ENCODE peak calls at places on chromosomes 3 and 15, in four cellular contexts. One of them, this sample, is unnamed.
A peak's percentile ranks its signal among the peaks of the same experiment; 100 is the strongest.

GRCh38 chr15:38187646-38188313 is 64.9 kb upstream of the SPRED1 start:
- DNase-seq in hepatocyte: no peak
- DNase-seq in kidney tubule cell: peak; percentile 84
- DNase-seq in B cell: no peak
- DNase-seq in this sample: no peak

GRCh38 chr3:71168961-71169411 is 414.5 kb downstream of the FOXP1 start:
- DNase-seq in hepatocyte: no peak
- DNase-seq in B cell: no peak
- DNase-seq in kidney tubule cell: no peak
- DNase-seq in this sample: peak; percentile 63

GRCh38 chr3:154139996-154140436 is 18.8 kb downstream of the ARHGEF26 start:
- DNase-seq in hepatocyte: peak; percentile 34
- DNase-seq in kidney tubule cell: no peak
- DNase-seq in B cell: no peak
- DNase-seq in this sample: no peak

GRCh38 chr15:65818927-65819562 is 27.0 kb upstream of the DENND4A start:
- DNase-seq in hepatocyte: no peak
- DNase-seq in B cell: peak; percentile 40
- DNase-seq in kidney tubule cell: no peak
- DNase-seq in this sample: no peak

GRCh38 chr15:33234019-33234418 is 39.5 kb upstream of the FMN1 start:
- DNase-seq in B cell: no peak
- DNase-seq in hepatocyte: peak; percentile 58
- DNase-seq in kidney tubule cell: peak; percentile 78
- DNase-seq in this sample: no peak

GRCh38 chr3:139653582-139653981 is 24.2 kb downstream of the NMNAT3 start:
- DNase-seq in hepatocyte: peak; percentile 23
- DNase-seq in kidney tubule cell: no peak
- DNase-seq in B cell: no peak
- DNase-seq in this sample: peak; percentile 53

GRCh38 chr3:47897954-47898353 is 95.0 kb downstream of the DHX30 start:
- DNase-seq in hepatocyte: no peak
- DNase-seq in B cell: no peak
- DNase-seq in kidney tubule cell: no peak
- DNase-seq in this sample: no peak

GRCh38 chr3:12557472-12558105 is 702 bp downstream of the MKRN2 start:
- DNase-seq in B cell: no peak
- DNase-seq in hepatocyte: no peak
- DNase-seq in kidney tubule cell: peak; percentile 31
- DNase-seq in this sample: no peak

GRCh38 chr3:110664148-110664547 is 407.5 kb upstream of the NECTIN3 start:
- DNase-seq in hepatocyte: no peak
- DNase-seq in kidney tubule cell: peak; percentile 46
- DNase-seq in B cell: no peak
- DNase-seq in this sample: no peak

GRCh38 chr3:20182206-20182605 is 3.8 kb downstream of the SGO1 start:
- DNase-seq in hepatocyte: no peak
- DNase-seq in B cell: no peak
- DNase-seq in kidney tubule cell: no peak
- DNase-seq in this sample: no peak

GRCh38 chr3:52801839-52802238 is 7.2 kb downstream of the ITIH3 start:
- DNase-seq in B cell: no peak
- DNase-seq in kidney tubule cell: no peak
- DNase-seq in hepatocyte: no peak
- DNase-seq in this sample: no peak

GRCh38 chr15:47792231-47792630 is 74.9 kb downstream of the SEMA6D start:
- DNase-seq in hepatocyte: no peak
- DNase-seq in B cell: no peak
- DNase-seq in kidney tubule cell: no peak
- DNase-seq in this sample: no peak

GRCh38 chr15:75208501-75209288 is 7.0 kb downstream of the C15orf39 start:
- DNase-seq in hepatocyte: no peak
- DNase-seq in kidney tubule cell: no peak
- DNase-seq in B cell: no peak
- DNase-seq in this sample: no peak

GRCh38 chr15:85865070-85865684 is 70.5 kb upstream of the KLHL25 start:
- DNase-seq in hepatocyte: peak; percentile 74
- DNase-seq in B cell: no peak
- DNase-seq in kidney tubule cell: peak; percentile 40
- DNase-seq in this sample: peak; percentile 90

GRCh38 chr15:69213786-69214185 is 53.4 kb downstream of the GLCE start:
- DNase-seq in hepatocyte: no peak
- DNase-seq in B cell: no peak
- DNase-seq in kidney tubule cell: no peak
- DNase-seq in this sample: no peak

GRCh38 chr15:64583983-64584382 is 123.6 kb downstream of the ZNF609 start:
- DNase-seq in kidney tubule cell: no peak
- DNase-seq in B cell: no peak
- DNase-seq in hepatocyte: no peak
- DNase-seq in this sample: no peak

GRCh38 chr15:58387130-58387529 is 44.7 kb upstream of the LIPC start:
- DNase-seq in kidney tubule cell: peak; percentile 63
- DNase-seq in B cell: no peak
- DNase-seq in hepatocyte: no peak
- DNase-seq in this sample: no peak

GRCh38 chr3:98761656-98762229 is 1.4 kb upstream of the ST3GAL6 start:
- DNase-seq in hepatocyte: no peak
- DNase-seq in kidney tubule cell: no peak
- DNase-seq in B cell: no peak
- DNase-seq in this sample: no peak

GRCh38 chr3:30399394-30400181 is 206.8 kb upstream of the TGFBR2 start:
- DNase-seq in hepatocyte: no peak
- DNase-seq in B cell: no peak
- DNase-seq in kidney tubule cell: peak; percentile 65
- DNase-seq in this sample: peak; percentile 60

GRCh38 chr3:35663471-35663870 is 24.1 kb downstream of the ARPP21 start:
- DNase-seq in hepatocyte: no peak
- DNase-seq in kidney tubule cell: no peak
- DNase-seq in B cell: no peak
- DNase-seq in this sample: no peak

GRCh38 chr3:18758047-18758704 is 333.0 kb upstream of the SATB1 start:
- DNase-seq in B cell: peak; percentile 31
- DNase-seq in kidney tubule cell: peak; percentile 77
- DNase-seq in hepatocyte: peak; percentile 85
- DNase-seq in this sample: peak; percentile 52

GRCh38 chr3:73351423-73352071 is 273.2 kb downstream of the PDZRN3 start:
- DNase-seq in B cell: no peak
- DNase-seq in hepatocyte: no peak
- DNase-seq in kidney tubule cell: no peak
- DNase-seq in this sample: no peak

GRCh38 chr3:50303038-50303815 is at the start of gene HYAL1:
- DNase-seq in hepatocyte: peak; percentile 66
- DNase-seq in kidney tubule cell: peak; percentile 72
- DNase-seq in B cell: no peak
- DNase-seq in this sample: peak; percentile 71

GRCh38 chr15:39851505-39852082 is 68.5 kb downstream of the GPR176 start:
- DNase-seq in hepatocyte: no peak
- DNase-seq in B cell: no peak
- DNase-seq in kidney tubule cell: no peak
- DNase-seq in this sample: no peak

GRCh38 chr15:64112077-64112772 is 16.4 kb downstream of the SNX1 start:
- DNase-seq in B cell: no peak
- DNase-seq in kidney tubule cell: no peak
- DNase-seq in hepatocyte: peak; percentile 50
- DNase-seq in this sample: no peak

GRCh38 chr3:43525941-43526607 is 95.7 kb downstream of the ANO10 start:
- DNase-seq in kidney tubule cell: no peak
- DNase-seq in hepatocyte: no peak
- DNase-seq in B cell: no peak
- DNase-seq in this sample: no peak

GRCh38 chr3:126101521-126101982 is 17.6 kb upstream of the SLC41A3 start:
- DNase-seq in hepatocyte: no peak
- DNase-seq in kidney tubule cell: no peak
- DNase-seq in B cell: no peak
- DNase-seq in this sample: no peak

GRCh38 chr15:96053039-96054021 is 277.2 kb upstream of the NR2F2 start:
- DNase-seq in kidney tubule cell: peak; percentile 53
- DNase-seq in B cell: no peak
- DNase-seq in hepatocyte: peak; percentile 42
- DNase-seq in this sample: peak; percentile 67

GRCh38 chr3:123993818-123994217 is 1.9 kb upstream of the ROPN1 start:
- DNase-seq in hepatocyte: no peak
- DNase-seq in B cell: no peak
- DNase-seq in kidney tubule cell: no peak
- DNase-seq in this sample: no peak

GRCh38 chr3:52233108-52233591 is 5.8 kb downstream of the TWF2 start:
- DNase-seq in hepatocyte: no peak
- DNase-seq in B cell: no peak
- DNase-seq in kidney tubule cell: no peak
- DNase-seq in this sample: no peak

GRCh38 chr15:93030430-93031102 is 58.4 kb downstream of the RGMA start:
- DNase-seq in B cell: peak; percentile 86
- DNase-seq in hepatocyte: peak; percentile 78
- DNase-seq in kidney tubule cell: peak; percentile 61
- DNase-seq in this sample: peak; percentile 79

GRCh38 chr3:25783661-25784512 is 644 bp upstream of the NGLY1 start:
- DNase-seq in B cell: no peak
- DNase-seq in kidney tubule cell: peak; percentile 34
- DNase-seq in hepatocyte: peak; percentile 60
- DNase-seq in this sample: no peak

GRCh38 chr15:55224892-55225291 is 28.2 kb upstream of the RSL24D1 start:
- DNase-seq in hepatocyte: peak; percentile 40
- DNase-seq in B cell: no peak
- DNase-seq in kidney tubule cell: peak; percentile 72
- DNase-seq in this sample: no peak

GRCh38 chr15:72168131-72168825 is 29.3 kb downstream of the GRAMD2A start:
- DNase-seq in kidney tubule cell: peak; percentile 47
- DNase-seq in hepatocyte: peak; percentile 62
- DNase-seq in B cell: no peak
- DNase-seq in this sample: peak; percentile 94

GRCh38 chr3:189515916-189516531 is 115.2 kb upstream of the TP63 start:
- DNase-seq in hepatocyte: no peak
- DNase-seq in B cell: no peak
- DNase-seq in kidney tubule cell: no peak
- DNase-seq in this sample: no peak